ENCODE peak calls at places on chromosome 9, in nine cellular contexts. X, G, Q, Y, B, K, I, P and U are unnamed samples.

GRCh38 chr9:103183569-103184191 is 188.5 kb downstream of the CYLC2 start:
- DNase-seq in X (no peak), G (no peak), Q (no peak), Y (no peak), B (no peak), K (no peak), I (no peak), P (peak), U (no peak)

GRCh38 chr9:76799481-76799880 is 35.2 kb downstream of the PCA3 start:
- DNase-seq in X (no peak), G (no peak), Q (no peak), Y (no peak), B (peak), K (no peak), I (no peak), P (no peak), U (peak)

GRCh38 chr9:124392855-124393460 is 22.3 kb downstream of the PSMB7 start:
- DNase-seq in X (no peak), G (peak), Q (no peak), Y (no peak), B (no peak), K (no peak), I (no peak), P (no peak), U (no peak)

GRCh38 chr9:581673-582497 is 259.6 kb upstream of the DMRT1 start:
- DNase-seq in X (no peak), G (no peak), Q (no peak), Y (no peak), B (no peak), K (no peak), I (no peak), P (peak), U (no peak)

GRCh38 chr9:89961616-89962341 is 357.0 kb downstream of the GADD45G start:
- DNase-seq in X (no peak), G (peak), Q (no peak), Y (no peak), B (no peak), K (no peak), I (no peak), P (no peak), U (no peak)

GRCh38 chr9:76490249-76490990 is 31.4 kb downstream of the GCNT1 start:
- DNase-seq in X (no peak), G (no peak), Q (no peak), Y (no peak), B (no peak), K (no peak), I (no peak), P (no peak), U (no peak)

GRCh38 chr9:13675638-13676000 is 396.1 kb upstream of the MPDZ start:
- DNase-seq in X (no peak), G (no peak), Q (no peak), Y (no peak), B (no peak), K (no peak), I (no peak), P (no peak), U (no peak)

GRCh38 chr9:119523508-119523907 is 154.3 kb upstream of the BRINP1 start:
- DNase-seq in X (no peak), G (no peak), Q (no peak), Y (no peak), B (no peak), K (no peak), I (no peak), P (no peak), U (no peak)

GRCh38 chr9:115167175-115167574 is 49.2 kb upstream of the TNC start:
- DNase-seq in X (no peak), G (peak), Q (no peak), Y (no peak), B (no peak), K (no peak), I (no peak), P (no peak), U (no peak)

GRCh38 chr9:27086818-27087680 is 22.0 kb upstream of the TEK start:
- DNase-seq in X (no peak), G (peak), Q (no peak), Y (no peak), B (no peak), K (no peak), I (no peak), P (no peak), U (no peak)

GRCh38 chr9:98807070-98807810 is at the start of gene GALNT12:
- DNase-seq in X (peak), G (no peak), Q (no peak), Y (peak), B (peak), K (no peak), I (peak), P (peak), U (no peak)